ENCODE peak calls at places on chromosomes 7 and 10, in six cellular contexts. X is ELF-1; N is fibroblast of mammary gland; E is amniotic epithelial cell; I is CD8-positive, alpha-beta T cell; V is HCT116. C is an unnamed sample.
A peak's percentile ranks its signal among the peaks of the same experiment; 100 is the strongest.

GRCh38 chr7:43552122-43552521 is 30.8 kb upstream of the STK17A start:
- DNase-seq in X (no peak), N (no peak), E (no peak), I (no peak), V (no peak), C (no peak)

GRCh38 chr7:5414876-5415275 is 8.8 kb downstream of the TNRC18 start:
- DNase-seq in X (peak; percentile 79), N (no peak), E (peak; percentile 45), I (no peak), V (no peak), C (no peak)

GRCh38 chr10:77713506-77714280 is 76.1 kb upstream of the KCNMA1 start:
- DNase-seq in X (no peak), N (peak; percentile 64), E (no peak), I (no peak), V (no peak), C (no peak)

GRCh38 chr10:48306870-48307531 is 524 bp downstream of the MAPK8 start:
- DNase-seq in X (peak; percentile 54), N (peak; percentile 14), E (peak; percentile 27), I (no peak), V (no peak), C (no peak)

GRCh38 chr7:155800301-155800700 is 12.0 kb downstream of the SHH start:
- DNase-seq in X (no peak), N (no peak), E (no peak), I (no peak), V (no peak), C (no peak)

GRCh38 chr10:63684257-63684936 is 163.2 kb downstream of the REEP3 start:
- DNase-seq in X (no peak), N (no peak), E (no peak), I (no peak), V (no peak), C (no peak)

GRCh38 chr7:4700577-4701235 is 18.6 kb downstream of the FOXK1 start:
- DNase-seq in X (peak; percentile 95), N (peak; percentile 97), E (peak; percentile 98), I (no peak), V (no peak), C (no peak)

GRCh38 chr7:90621130-90621891 is 25.2 kb downstream of the CDK14 start:
- DNase-seq in X (no peak), N (no peak), E (peak; percentile 21), I (no peak), V (no peak), C (no peak)

GRCh38 chr7:51340936-51341335 is 24.3 kb upstream of the COBL start:
- DNase-seq in X (no peak), N (no peak), E (no peak), I (no peak), V (no peak), C (no peak)

GRCh38 chr10:73838827-73839226 is 27.4 kb upstream of the NDST2 start:
- DNase-seq in X (no peak), N (peak; percentile 66), E (no peak), I (no peak), V (no peak), C (no peak)

GRCh38 chr10:88245974-88246511 is 337.1 kb downstream of the RNLS start:
- DNase-seq in X (no peak), N (peak; percentile 76), E (no peak), I (no peak), V (no peak), C (no peak)

GRCh38 chr10:81116990-81117389 is 579.3 kb downstream of the SH2D4B start:
- DNase-seq in X (no peak), N (no peak), E (no peak), I (no peak), V (no peak), C (no peak)

GRCh38 chr7:157307534-157307838 is 29.3 kb upstream of the DNAJB6 start:
- DNase-seq in X (no peak), N (no peak), E (no peak), I (no peak), V (no peak), C (no peak)

GRCh38 chr10:49119746-49120145 is 4.4 kb upstream of the VSTM4 start:
- DNase-seq in X (no peak), N (no peak), E (no peak), I (peak; percentile 1), V (no peak), C (peak; percentile 6)

GRCh38 chr7:116630932-116631449 is 41.0 kb upstream of the MET start:
- DNase-seq in X (peak; percentile 63), N (peak; percentile 94), E (peak; percentile 80), I (no peak), V (peak; percentile 96), C (peak; percentile 96)

GRCh38 chr10:409403-410040 is 274.3 kb downstream of the ZMYND11 start:
- DNase-seq in X (no peak), N (no peak), E (no peak), I (no peak), V (no peak), C (no peak)

GRCh38 chr7:87048839-87049238 is 10.6 kb downstream of the ELAPOR2 start:
- DNase-seq in X (no peak), N (no peak), E (no peak), I (no peak), V (no peak), C (no peak)

GRCh38 chr7:45597286-45597984 is 23.3 kb downstream of the ADCY1 start:
- DNase-seq in X (no peak), N (no peak), E (no peak), I (peak; percentile 9), V (no peak), C (no peak)

GRCh38 chr10:54800677-54801480 is at the start of gene PCDH15:
- DNase-seq in X (peak; percentile 17), N (peak; percentile 31), E (no peak), I (no peak), V (no peak), C (no peak)

GRCh38 chr7:148328906-148329305 is 261.7 kb upstream of the C7orf33 start:
- DNase-seq in X (no peak), N (no peak), E (no peak), I (no peak), V (no peak), C (no peak)